ENCODE peak calls at places on chromosomes 16 and 17, in five cellular contexts. One of them, this sample, is unnamed.

GRCh38 chr16:70579648-70580630 is 56.3 kb downstream of the SF3B3 start:
- DNase-seq in left lung: no peak
- DNase-seq in uterus: peak; percentile 73
- DNase-seq in testis: peak; percentile 75
- DNase-seq in WTC11: no peak
- DNase-seq in this sample: no peak

GRCh38 chr17:2184993-2185931 is 118.3 kb downstream of the SMG6 start:
- DNase-seq in left lung: no peak
- DNase-seq in uterus: no peak
- DNase-seq in testis: no peak
- DNase-seq in WTC11: no peak
- DNase-seq in this sample: no peak

GRCh38 chr16:72311426-72311825 is 139.5 kb upstream of the PMFBP1 start:
- DNase-seq in left lung: no peak
- DNase-seq in uterus: no peak
- DNase-seq in testis: no peak
- DNase-seq in WTC11: no peak
- DNase-seq in this sample: no peak

GRCh38 chr17:13086142-13086769 is 68.4 kb upstream of the ELAC2 start:
- DNase-seq in left lung: no peak
- DNase-seq in uterus: no peak
- DNase-seq in testis: no peak
- DNase-seq in WTC11: no peak
- DNase-seq in this sample: no peak

GRCh38 chr17:7004398-7005253 is 7.8 kb upstream of the RNASEK start:
- DNase-seq in left lung: no peak
- DNase-seq in uterus: no peak
- DNase-seq in testis: no peak
- DNase-seq in WTC11: no peak
- DNase-seq in this sample: peak; percentile 82

GRCh38 chr17:77873518-77874302 is 84.8 kb upstream of the TNRC6C start:
- DNase-seq in left lung: peak; percentile 38
- DNase-seq in uterus: no peak
- DNase-seq in testis: no peak
- DNase-seq in WTC11: no peak
- DNase-seq in this sample: no peak

GRCh38 chr17:12737740-12738469 is 51.4 kb upstream of the ARHGAP44 start:
- DNase-seq in left lung: no peak
- DNase-seq in uterus: no peak
- DNase-seq in testis: no peak
- DNase-seq in WTC11: no peak
- DNase-seq in this sample: no peak

GRCh38 chr16:4261557-4262172 is 11.2 kb downstream of the TFAP4 start:
- DNase-seq in left lung: peak; percentile 85
- DNase-seq in uterus: peak; percentile 50
- DNase-seq in testis: peak; percentile 70
- DNase-seq in WTC11: peak; percentile 90
- DNase-seq in this sample: peak; percentile 23

GRCh38 chr17:8905256-8905778 is 37.8 kb upstream of the PIK3R6 start:
- DNase-seq in left lung: no peak
- DNase-seq in uterus: no peak
- DNase-seq in testis: no peak
- DNase-seq in WTC11: no peak
- DNase-seq in this sample: no peak

GRCh38 chr17:76189741-76190140 is 48.7 kb upstream of the FOXJ1 start:
- DNase-seq in left lung: no peak
- DNase-seq in uterus: no peak
- DNase-seq in testis: no peak
- DNase-seq in WTC11: peak; percentile 19
- DNase-seq in this sample: no peak

GRCh38 chr16:81831722-81832126 is 52.6 kb downstream of the PLCG2 start:
- DNase-seq in left lung: peak; percentile 90
- DNase-seq in uterus: no peak
- DNase-seq in testis: peak; percentile 27
- DNase-seq in WTC11: peak; percentile 32
- DNase-seq in this sample: no peak

GRCh38 chr16:52069866-52070265 is 477.1 kb downstream of the TOX3 start:
- DNase-seq in left lung: no peak
- DNase-seq in uterus: no peak
- DNase-seq in testis: no peak
- DNase-seq in WTC11: no peak
- DNase-seq in this sample: peak; percentile 37

GRCh38 chr17:53792997-53793396 is 29.7 kb upstream of the KIF2B start:
- DNase-seq in left lung: peak; percentile 59
- DNase-seq in uterus: no peak
- DNase-seq in testis: no peak
- DNase-seq in WTC11: no peak
- DNase-seq in this sample: no peak

GRCh38 chr17:31753011-31753410 is 106.0 kb downstream of the COPRS start:
- DNase-seq in left lung: no peak
- DNase-seq in uterus: no peak
- DNase-seq in testis: no peak
- DNase-seq in WTC11: no peak
- DNase-seq in this sample: no peak

GRCh38 chr16:53792161-53792951 is 88.4 kb downstream of the FTO start:
- DNase-seq in left lung: no peak
- DNase-seq in uterus: no peak
- DNase-seq in testis: no peak
- DNase-seq in WTC11: no peak
- DNase-seq in this sample: no peak

GRCh38 chr16:31050280-31051030 is 17.1 kb downstream of the STX4 start:
- DNase-seq in left lung: no peak
- DNase-seq in uterus: no peak
- DNase-seq in testis: no peak
- DNase-seq in WTC11: no peak
- DNase-seq in this sample: no peak

GRCh38 chr17:76254275-76254674 is 10.9 kb upstream of the UBALD2 start:
- DNase-seq in left lung: no peak
- DNase-seq in uterus: no peak
- DNase-seq in testis: peak; percentile 7
- DNase-seq in WTC11: no peak
- DNase-seq in this sample: no peak

GRCh38 chr17:66633322-66633965 is 201.5 kb upstream of the CACNG5 start:
- DNase-seq in left lung: no peak
- DNase-seq in uterus: no peak
- DNase-seq in testis: no peak
- DNase-seq in WTC11: no peak
- DNase-seq in this sample: no peak

DNA sequence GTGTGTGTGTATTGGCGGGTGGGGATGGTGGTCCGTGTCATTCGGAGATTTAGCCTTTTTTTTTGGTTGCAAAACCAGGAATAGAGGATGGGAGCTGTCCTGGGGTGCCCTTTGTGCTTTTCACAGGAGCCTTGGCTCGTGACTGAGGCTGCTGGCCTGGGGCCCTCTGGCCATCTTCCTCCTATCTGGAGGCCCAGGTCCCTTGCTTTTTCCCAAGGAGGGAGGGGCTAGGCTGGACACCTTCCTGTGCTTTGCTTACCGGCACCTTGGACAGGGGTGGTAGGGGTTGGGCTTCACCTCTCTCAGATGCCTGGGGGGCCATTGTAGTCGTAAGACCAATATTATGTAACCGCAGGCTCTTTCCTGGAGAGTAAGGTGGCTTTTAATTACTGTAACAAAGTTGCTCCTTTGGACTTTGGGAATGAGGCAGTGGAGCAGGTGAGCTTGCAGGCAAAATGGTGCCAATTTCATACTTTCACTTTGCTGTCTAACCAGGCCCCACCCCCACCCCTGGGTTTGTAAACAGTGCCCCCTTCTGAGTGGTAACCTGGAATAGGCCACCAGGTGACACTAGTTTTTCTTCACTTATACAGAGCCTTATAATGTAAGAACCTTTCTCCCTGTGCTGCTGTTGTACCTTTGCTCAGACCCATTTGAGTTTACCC is 1.2 kb downstream of the DYNLL2 start:
- DNase-seq in left lung: no peak
- DNase-seq in uterus: peak; percentile 50
- DNase-seq in testis: peak; percentile 65
- DNase-seq in WTC11: peak; percentile 50
- DNase-seq in this sample: peak; percentile 47
- TF ChIP-seq CTCF in left lung: no peak
- TF ChIP-seq CTCF in uterus: no peak
- TF ChIP-seq CTCF in testis: no peak
- TF ChIP-seq CTCF in WTC11: no peak
- TF ChIP-seq CTCF in this sample: no peak

DNA sequence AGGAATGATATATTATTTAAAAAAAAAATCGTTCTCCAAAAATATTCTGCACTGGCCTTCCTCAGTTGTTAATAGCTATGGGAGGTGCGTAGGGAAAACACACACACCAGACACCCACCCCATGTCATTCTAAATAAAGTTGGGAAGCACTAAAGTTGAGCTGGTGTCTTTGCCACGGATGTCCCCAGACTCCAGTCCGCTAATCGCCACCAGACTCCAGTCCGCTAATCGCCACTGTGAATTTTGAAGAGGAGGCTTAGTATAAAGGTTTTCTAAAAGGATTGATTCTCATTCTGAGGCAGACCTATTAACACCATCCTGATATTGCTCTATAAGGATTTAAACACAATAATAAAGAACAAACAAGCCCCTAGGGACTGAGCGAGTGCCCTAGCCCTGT is 22.7 kb upstream of the CPSF4L start:
- DNase-seq in left lung: peak; percentile 4
- DNase-seq in uterus: no peak
- DNase-seq in testis: no peak
- DNase-seq in WTC11: no peak
- DNase-seq in this sample: no peak
- TF ChIP-seq CTCF in left lung: no peak
- TF ChIP-seq CTCF in uterus: no peak
- TF ChIP-seq CTCF in testis: no peak
- TF ChIP-seq CTCF in WTC11: no peak
- TF ChIP-seq CTCF in this sample: no peak

GRCh38 chr17:81711814-81712467 is at the start of gene SLC25A10:
- DNase-seq in left lung: peak; percentile 93
- DNase-seq in uterus: peak; percentile 67
- DNase-seq in testis: peak; percentile 70
- DNase-seq in WTC11: peak; percentile 64
- DNase-seq in this sample: peak; percentile 85

GRCh38 chr17:81712468-81713003 is 452 bp downstream of the SLC25A10 start:
- DNase-seq in left lung: peak; percentile 87
- DNase-seq in uterus: peak; percentile 17
- DNase-seq in testis: no peak
- DNase-seq in WTC11: no peak
- DNase-seq in this sample: peak; percentile 38

GRCh38 chr17:81713004-81713555 is 996 bp downstream of the SLC25A10 start:
- DNase-seq in left lung: no peak
- DNase-seq in uterus: no peak
- DNase-seq in testis: no peak
- DNase-seq in WTC11: no peak
- DNase-seq in this sample: no peak

GRCh38 chr17:81708739-81709185 is 3.3 kb upstream of the SLC25A10 start:
- DNase-seq in left lung: no peak
- DNase-seq in uterus: no peak
- DNase-seq in testis: no peak
- DNase-seq in WTC11: no peak
- DNase-seq in this sample: no peak

GRCh38 chr17:81710514-81711308 is 1.4 kb upstream of the SLC25A10 start:
- DNase-seq in left lung: peak; percentile 84
- DNase-seq in uterus: no peak
- DNase-seq in testis: no peak
- DNase-seq in WTC11: no peak
- DNase-seq in this sample: no peak
- TF ChIP-seq CTCF in left lung: no peak
- TF ChIP-seq CTCF in uterus: no peak
- TF ChIP-seq CTCF in testis: no peak
- TF ChIP-seq CTCF in WTC11: no peak
- TF ChIP-seq CTCF in this sample: no peak

GRCh38 chr17:42129109-42129837 is 6.7 kb downstream of the HSPB9 start:
- DNase-seq in left lung: no peak
- DNase-seq in uterus: no peak
- DNase-seq in testis: peak; percentile 86
- DNase-seq in WTC11: no peak
- DNase-seq in this sample: no peak
- TF ChIP-seq CTCF in left lung: no peak
- TF ChIP-seq CTCF in uterus: no peak
- TF ChIP-seq CTCF in testis: peak; percentile 13
- TF ChIP-seq CTCF in WTC11: no peak
- TF ChIP-seq CTCF in this sample: no peak

GRCh38 chr16:19114359-19115147 is 789 bp downstream of the ITPRIPL2 start:
- DNase-seq in left lung: peak; percentile 85
- DNase-seq in uterus: peak; percentile 69
- DNase-seq in testis: peak; percentile 81
- DNase-seq in WTC11: peak; percentile 56
- DNase-seq in this sample: peak; percentile 65
- TF ChIP-seq CTCF in left lung: no peak
- TF ChIP-seq CTCF in uterus: peak; percentile 20
- TF ChIP-seq CTCF in testis: no peak
- TF ChIP-seq CTCF in WTC11: no peak
- TF ChIP-seq CTCF in this sample: peak; percentile 9